ENCODE peak calls at places on chromosomes 3 and 15, in eight cellular contexts. H is type B pancreatic cell, U is osteocyte, B is HFFc6, D is coronary artery, O is AG04450, G is GM23338, E is NB4. X is an unnamed sample.

GRCh38 chr3:112446343-112446742 is 52.9 kb downstream of the BTLA start:
- DNase-seq in H (no peak), U (no peak), B (peak), D (no peak), O (no peak), G (no peak), E (no peak), X (no peak)

GRCh38 chr15:88835646-88836045 is 32.4 kb downstream of the ACAN start:
- DNase-seq in H (no peak), U (no peak), B (peak), D (no peak), O (no peak), G (no peak), E (no peak), X (no peak)

GRCh38 chr3:129003578-129004112 is 2.5 kb downstream of the EFCC1 start:
- DNase-seq in H (no peak), U (no peak), B (no peak), D (no peak), O (no peak), G (peak), E (no peak), X (no peak)

GRCh38 chr15:51965691-51966090 is 5.9 kb downstream of the LEO1 start:
- DNase-seq in H (no peak), U (peak), B (no peak), D (no peak), O (no peak), G (no peak), E (no peak), X (no peak)

GRCh38 chr15:52379395-52380111 is 83.9 kb upstream of the MYO5C start:
- DNase-seq in H (no peak), U (no peak), B (no peak), D (no peak), O (no peak), G (no peak), E (no peak), X (peak)

GRCh38 chr15:50909044-50909342 is 510 bp downstream of the AP4E1 start:
- DNase-seq in H (no peak), U (no peak), B (no peak), D (no peak), O (no peak), G (peak), E (no peak), X (no peak)

GRCh38 chr15:56919708-56920637 is 1.5 kb downstream of the TCF12 start:
- DNase-seq in H (no peak), U (no peak), B (no peak), D (no peak), O (no peak), G (peak), E (peak), X (peak)

GRCh38 chr15:63274427-63274826 is 3.0 kb upstream of the APH1B start:
- DNase-seq in H (no peak), U (no peak), B (no peak), D (no peak), O (no peak), G (peak), E (peak), X (no peak)

GRCh38 chr3:152938974-152939636 is 104.2 kb downstream of the P2RY1 start:
- DNase-seq in H (no peak), U (no peak), B (no peak), D (no peak), O (no peak), G (no peak), E (no peak), X (no peak)

GRCh38 chr3:101998256-101998926 is 149.1 kb downstream of the NFKBIZ start:
- DNase-seq in H (no peak), U (no peak), B (peak), D (no peak), O (no peak), G (no peak), E (no peak), X (no peak)

GRCh38 chr15:90001062-90001682 is at the start of gene ZNF710:
- DNase-seq in H (no peak), U (no peak), B (peak), D (no peak), O (no peak), G (peak), E (peak), X (peak)

GRCh38 chr15:67048281-67049279 is 16.8 kb upstream of the SMAD3 start:
- DNase-seq in H (no peak), U (no peak), B (peak), D (peak), O (peak), G (no peak), E (peak), X (no peak)

DNA sequence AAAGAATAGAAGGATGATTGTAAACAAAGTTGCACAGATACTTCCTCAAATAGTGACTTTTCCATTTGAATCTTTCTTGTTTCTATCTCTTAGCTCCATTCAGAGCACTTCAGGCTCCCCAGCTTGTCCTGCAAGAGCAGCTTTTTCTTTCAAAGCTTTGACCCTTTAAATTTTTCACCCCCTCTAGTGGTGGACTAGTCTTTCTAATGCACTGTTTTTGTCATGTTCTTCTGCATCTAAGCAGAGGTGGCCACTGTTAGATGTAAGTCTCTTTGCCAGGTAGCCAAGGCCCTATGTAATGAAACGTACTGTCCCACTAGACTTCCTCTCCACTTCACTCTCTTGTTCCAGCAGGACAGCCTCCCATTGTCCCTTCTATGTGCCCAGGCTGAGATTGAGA is 74.0 kb upstream of the MANF start:
- DNase-seq in H (no peak), U (no peak), B (peak), D (no peak), O (peak), G (peak), E (peak), X (peak)
- TF ChIP-seq CTCF in H (peak), U (peak), B (peak), D (no peak), O (peak), G (peak), E (peak), X (peak)

DNA sequence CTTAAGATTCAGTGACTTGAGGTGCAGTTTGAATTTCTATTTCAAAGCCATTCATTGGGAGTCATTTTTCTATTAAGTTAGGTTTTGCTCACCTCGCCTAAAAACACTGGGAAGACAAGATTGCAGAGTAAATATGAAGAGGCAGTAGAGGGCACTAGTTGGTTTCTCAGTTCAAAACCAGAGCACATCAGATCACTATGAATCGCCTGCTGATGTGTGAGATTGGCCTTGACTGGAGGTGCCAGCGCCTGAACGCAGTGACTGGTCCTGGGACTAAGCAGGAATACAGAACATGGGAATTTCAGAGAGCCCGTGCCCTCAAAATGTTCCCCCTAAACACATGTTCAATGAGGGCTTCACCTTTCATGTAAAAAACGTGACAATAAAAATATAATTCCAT is 229.0 kb downstream of the ITPR1 start:
- DNase-seq in H (no peak), U (no peak), B (peak), D (no peak), O (no peak), G (peak), E (peak), X (peak)
- TF ChIP-seq CTCF in H (peak), U (peak), B (peak), D (no peak), O (peak), G (peak), E (peak), X (peak)

DNA sequence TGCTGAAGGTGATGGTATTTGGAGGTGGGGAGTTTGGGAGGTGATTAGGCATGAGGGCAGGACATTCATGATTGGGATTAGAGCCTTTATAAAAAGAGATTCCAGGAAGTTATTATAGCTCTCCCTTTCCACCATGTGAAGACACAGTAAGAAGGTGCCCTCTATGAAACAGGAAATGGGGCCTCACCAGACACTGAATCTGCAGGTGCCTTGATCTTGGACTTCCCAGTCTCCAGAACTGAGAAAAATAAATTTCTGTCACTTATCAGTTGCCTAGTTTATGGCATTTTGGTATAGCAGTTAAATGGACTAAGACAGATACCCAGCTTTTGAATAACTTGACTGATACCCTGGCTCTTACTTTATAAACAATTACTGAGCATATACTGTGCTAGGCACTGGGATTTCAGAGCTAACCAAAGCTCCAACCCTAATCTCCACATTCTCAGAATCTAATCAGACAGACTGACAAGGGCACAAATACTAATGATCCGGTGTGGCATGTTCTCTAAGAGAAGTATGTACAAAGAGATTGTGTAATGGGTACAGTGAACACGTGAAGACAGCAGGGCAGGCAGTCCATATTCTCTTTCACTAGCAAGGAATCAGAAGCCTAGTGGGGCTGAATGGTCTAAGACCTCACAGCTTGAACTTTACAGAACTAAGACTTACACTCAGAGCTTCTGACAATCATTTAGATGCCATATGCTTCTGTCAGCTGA is 343.1 kb downstream of the WDR72 start:
- DNase-seq in H (no peak), U (no peak), B (no peak), D (no peak), O (no peak), G (no peak), E (no peak), X (no peak)
- TF ChIP-seq CTCF in H (no peak), U (no peak), B (no peak), D (no peak), O (no peak), G (no peak), E (no peak), X (no peak)

DNA sequence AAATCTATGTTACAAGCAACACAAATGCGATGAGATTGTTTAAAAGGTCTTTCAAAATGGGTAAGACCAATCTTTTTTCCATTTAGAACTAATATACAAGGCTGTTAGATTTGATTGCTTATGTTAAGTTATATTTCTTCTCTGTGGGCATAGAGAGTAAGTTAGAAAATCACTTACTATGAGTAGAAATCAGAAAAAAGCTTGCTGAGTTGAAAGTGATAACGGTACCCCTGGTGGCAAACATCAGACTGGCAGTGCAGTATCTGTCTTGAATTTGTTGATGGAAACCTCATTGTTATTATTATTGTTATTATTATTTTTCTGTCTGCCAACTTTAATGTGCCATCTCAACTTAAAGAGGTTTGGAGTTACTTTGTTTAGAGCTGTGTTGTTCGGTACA is 12.4 kb downstream of the CLDN11 start:
- DNase-seq in H (no peak), U (no peak), B (no peak), D (no peak), O (no peak), G (no peak), E (no peak), X (no peak)
- TF ChIP-seq CTCF in H (peak), U (no peak), B (peak), D (no peak), O (peak), G (peak), E (no peak), X (no peak)